ENCODE peak calls at places on chromosomes 6 and 20, in nine cellular contexts. H is T-helper 1 cell, A is RPMI8226, R is AG04450, K is OCI-M1, W is NCI-H1417, G is T-helper 22 cell, E is DMS 273 treated with DMSO at 0.1 percent for 48 hours, X is OCI-LY7. M is an unnamed sample.

GRCh38 chr6:17859846-17860245 is 127.6 kb downstream of the KIF13A start:
- DNase-seq in H (no peak), A (no peak), R (no peak), K (no peak), W (no peak), G (no peak), E (no peak), X (no peak), M (no peak)

GRCh38 chr6:107416179-107416578 is 43.2 kb downstream of the PDSS2 start:
- DNase-seq in H (no peak), A (no peak), R (no peak), K (no peak), W (no peak), G (no peak), E (no peak), X (no peak), M (no peak)

GRCh38 chr20:62780696-62781095 is 15.6 kb upstream of the MRGBP start:
- DNase-seq in H (no peak), A (no peak), R (no peak), K (no peak), W (peak), G (no peak), E (no peak), X (no peak), M (no peak)

GRCh38 chr20:32435449-32436107 is 77.4 kb downstream of the ASXL1 start:
- DNase-seq in H (no peak), A (no peak), R (no peak), K (no peak), W (no peak), G (no peak), E (no peak), X (no peak), M (no peak)

GRCh38 chr20:53287357-53288042 is 306.1 kb downstream of the ZNF217 start:
- DNase-seq in H (no peak), A (no peak), R (no peak), K (peak), W (no peak), G (no peak), E (no peak), X (no peak), M (no peak)

GRCh38 chr6:150940951-150941350 is 75.4 kb downstream of the MTHFD1L start:
- DNase-seq in H (no peak), A (no peak), R (no peak), K (no peak), W (no peak), G (no peak), E (no peak), X (no peak), M (no peak)

GRCh38 chr20:37207176-37207575 is 27.8 kb upstream of the MROH8 start:
- DNase-seq in H (no peak), A (no peak), R (no peak), K (no peak), W (no peak), G (no peak), E (no peak), X (no peak), M (no peak)

GRCh38 chr20:14882157-14882556 is 544.7 kb upstream of the FLRT3 start:
- DNase-seq in H (no peak), A (no peak), R (no peak), K (peak), W (no peak), G (no peak), E (no peak), X (no peak), M (no peak)

GRCh38 chr6:74912234-74912633 is 293.6 kb downstream of the COL12A1 start:
- DNase-seq in H (no peak), A (no peak), R (no peak), K (no peak), W (no peak), G (no peak), E (no peak), X (no peak), M (no peak)

GRCh38 chr6:148999921-149000589 is 253.2 kb downstream of the UST start:
- DNase-seq in H (no peak), A (peak), R (no peak), K (peak), W (no peak), G (no peak), E (no peak), X (no peak), M (peak)

GRCh38 chr6:141562801-141563763 is 569.6 kb upstream of the GJE1 start:
- DNase-seq in H (peak), A (peak), R (peak), K (peak), W (peak), G (peak), E (peak), X (peak), M (peak)

GRCh38 chr20:54025166-54025835 is 45.1 kb downstream of the BCAS1 start:
- DNase-seq in H (no peak), A (no peak), R (no peak), K (no peak), W (no peak), G (no peak), E (no peak), X (no peak), M (no peak)

GRCh38 chr6:40343318-40343886 is 243.8 kb downstream of the LRFN2 start:
- DNase-seq in H (no peak), A (no peak), R (no peak), K (no peak), W (no peak), G (no peak), E (no peak), X (no peak), M (no peak)

GRCh38 chr20:24966317-24967012 is 17.4 kb downstream of the CST7 start:
- DNase-seq in H (no peak), A (no peak), R (no peak), K (no peak), W (no peak), G (no peak), E (no peak), X (no peak), M (no peak)

GRCh38 chr6:100479180-100480035 is 14.7 kb upstream of the SIM1 start:
- DNase-seq in H (no peak), A (peak), R (no peak), K (peak), W (peak), G (no peak), E (no peak), X (peak), M (peak)

GRCh38 chr20:45218636-45219035 is 2.5 kb upstream of the SEMG2 start:
- DNase-seq in H (no peak), A (no peak), R (no peak), K (no peak), W (no peak), G (no peak), E (no peak), X (no peak), M (no peak)

M was measured in RKO.